ENCODE peak calls at places on chromosomes 1 and 21, in four cellular contexts. X is EL, C is left lobe of liver, G is EH. D is an unnamed sample.
A peak's percentile ranks its signal among the peaks of the same experiment; 100 is the strongest.

GRCh38 chr1:155761746-155762400 is 73.0 kb downstream of the DAP3 start:
- DNase-seq in X (no peak), G (no peak), C (no peak), D (no peak)

GRCh38 chr1:154886281-154887036 is 16.4 kb upstream of the KCNN3 start:
- DNase-seq in G (peak; percentile 24), X (no peak), C (no peak), D (no peak)

GRCh38 chr1:41341756-41342562 is 19.3 kb upstream of the FOXO6 start:
- DNase-seq in C (no peak), G (no peak), X (no peak), D (no peak)

GRCh38 chr1:153779781-153780541 is 4.8 kb downstream of the SLC27A3 start:
- DNase-seq in C (no peak), G (no peak), X (no peak), D (no peak)

GRCh38 chr1:180851995-180852887 is 60.5 kb upstream of the KIAA1614 start:
- DNase-seq in G (no peak), C (no peak), X (no peak), D (no peak)

GRCh38 chr1:91020486-91020885 is 1.3 kb downstream of the ZNF644 start:
- DNase-seq in X (no peak), C (no peak), G (no peak), D (no peak)

GRCh38 chr1:3222042-3222692 is 153.2 kb downstream of the PRDM16 start:
- DNase-seq in X (no peak), G (no peak), C (no peak), D (no peak)

GRCh38 chr1:39692152-39693064 is 1.2 kb upstream of the HPCAL4 start:
- DNase-seq in G (no peak), C (no peak), X (no peak), D (no peak)

GRCh38 chr1:150576794-150577556 is 2.4 kb downstream of the MCL1 start:
- DNase-seq in G (peak; percentile 22), C (no peak), X (peak; percentile 29), D (no peak)

GRCh38 chr1:91592716-91593477 is 92.2 kb downstream of the CDC7 start:
- DNase-seq in X (no peak), C (no peak), G (no peak), D (no peak)

GRCh38 chr21:41659791-41660560 is 106.9 kb downstream of the RIPK4 start:
- DNase-seq in G (peak; percentile 46), X (peak; percentile 47), C (no peak), D (no peak)

GRCh38 chr1:107575226-107575625 is 389.8 kb downstream of the VAV3 start:
- DNase-seq in X (no peak), C (no peak), G (no peak), D (no peak)

GRCh38 chr1:170309389-170310013 is 163.7 kb downstream of the NTMT2 start:
- DNase-seq in C (no peak), G (peak; percentile 99), X (peak; percentile 96), D (peak; percentile 88)

GRCh38 chr1:202659974-202660373 is 50.3 kb downstream of the SYT2 start:
- DNase-seq in G (no peak), X (no peak), C (no peak), D (no peak)

GRCh38 chr1:65044411-65044810 is 78.1 kb upstream of the JAK1 start:
- DNase-seq in C (no peak), G (no peak), X (no peak), D (no peak)

GRCh38 chr1:94385354-94385947 is 32.7 kb upstream of the ABCD3 start:
- DNase-seq in C (no peak), G (no peak), X (no peak), D (no peak)

GRCh38 chr1:212259693-212260480 is 25.3 kb upstream of the PPP2R5A start:
- DNase-seq in X (no peak), C (no peak), G (no peak), D (peak; percentile 21)

GRCh38 chr1:21175670-21176581 is 771 bp downstream of the EIF4G3 start:
- DNase-seq in G (peak; percentile 34), C (peak; percentile 60), X (peak; percentile 46), D (no peak)

GRCh38 chr1:24745711-24746582 is 700 bp downstream of the CLIC4 start:
- DNase-seq in C (peak; percentile 65), X (peak; percentile 58), G (peak; percentile 75), D (no peak)

GRCh38 chr1:41713557-41714327 is 205.0 kb downstream of the HIVEP3 start:
- DNase-seq in X (peak; percentile 91), C (no peak), G (peak; percentile 88), D (no peak)